ENCODE peak calls at places on chromosomes 5 and 9, in five cellular contexts. One of them, this sample, is unnamed.

GRCh38 chr9:129482521-129483466 is 138.1 kb downstream of the C9orf50 start:
- DNase-seq in pancreas: peak
- DNase-seq in kidney epithelial cell: no peak
- DNase-seq in fibroblast of lung: peak
- DNase-seq in mesenchymal stem cell: peak
- DNase-seq in this sample: peak

GRCh38 chr5:142246263-142246662 is 78.6 kb downstream of the SPRY4 start:
- DNase-seq in mesenchymal stem cell: no peak
- DNase-seq in pancreas: no peak
- DNase-seq in kidney epithelial cell: no peak
- DNase-seq in fibroblast of lung: peak
- DNase-seq in this sample: peak

GRCh38 chr5:169875091-169875727 is 105.1 kb downstream of the INSYN2B start:
- DNase-seq in kidney epithelial cell: no peak
- DNase-seq in mesenchymal stem cell: peak
- DNase-seq in pancreas: no peak
- DNase-seq in fibroblast of lung: peak
- DNase-seq in this sample: peak

GRCh38 chr9:91255327-91255726 is 106.4 kb downstream of the AUH start:
- DNase-seq in pancreas: no peak
- DNase-seq in fibroblast of lung: peak
- DNase-seq in kidney epithelial cell: no peak
- DNase-seq in mesenchymal stem cell: peak
- DNase-seq in this sample: peak

GRCh38 chr9:134554750-134555655 is 86.6 kb upstream of the COL5A1 start:
- DNase-seq in pancreas: no peak
- DNase-seq in kidney epithelial cell: peak
- DNase-seq in mesenchymal stem cell: peak
- DNase-seq in fibroblast of lung: peak
- DNase-seq in this sample: peak

GRCh38 chr9:71909887-71910601 is 949 bp downstream of the ABHD17B start:
- DNase-seq in mesenchymal stem cell: peak
- DNase-seq in kidney epithelial cell: no peak
- DNase-seq in pancreas: no peak
- DNase-seq in fibroblast of lung: peak
- DNase-seq in this sample: peak

GRCh38 chr9:6354072-6354686 is 26.0 kb downstream of the TPD52L3 start:
- DNase-seq in pancreas: no peak
- DNase-seq in mesenchymal stem cell: peak
- DNase-seq in fibroblast of lung: peak
- DNase-seq in kidney epithelial cell: peak
- DNase-seq in this sample: peak

GRCh38 chr9:136848393-136849037 is 694 bp upstream of the PHPT1 start:
- DNase-seq in kidney epithelial cell: no peak
- DNase-seq in pancreas: peak
- DNase-seq in fibroblast of lung: no peak
- DNase-seq in mesenchymal stem cell: no peak
- DNase-seq in this sample: peak

GRCh38 chr9:96122756-96123155 is 179.2 kb downstream of the HSD17B3 start:
- DNase-seq in kidney epithelial cell: no peak
- DNase-seq in fibroblast of lung: peak
- DNase-seq in pancreas: no peak
- DNase-seq in mesenchymal stem cell: peak
- DNase-seq in this sample: peak

GRCh38 chr5:123157797-123158528 is 68.9 kb downstream of the PRDM6 start:
- DNase-seq in kidney epithelial cell: no peak
- DNase-seq in pancreas: no peak
- DNase-seq in mesenchymal stem cell: peak
- DNase-seq in fibroblast of lung: peak
- DNase-seq in this sample: peak

GRCh38 chr9:13131396-13131795 is 148.1 kb downstream of the MPDZ start:
- DNase-seq in kidney epithelial cell: no peak
- DNase-seq in fibroblast of lung: no peak
- DNase-seq in pancreas: no peak
- DNase-seq in mesenchymal stem cell: no peak
- DNase-seq in this sample: no peak

GRCh38 chr5:72651779-72652178 is 144.6 kb upstream of the ZNF366 start:
- DNase-seq in pancreas: no peak
- DNase-seq in fibroblast of lung: no peak
- DNase-seq in mesenchymal stem cell: peak
- DNase-seq in kidney epithelial cell: no peak
- DNase-seq in this sample: no peak

GRCh38 chr9:126334626-126335621 is 8.3 kb downstream of the MVB12B start:
- DNase-seq in pancreas: no peak
- DNase-seq in fibroblast of lung: no peak
- DNase-seq in mesenchymal stem cell: no peak
- DNase-seq in kidney epithelial cell: no peak
- DNase-seq in this sample: no peak

GRCh38 chr5:3853366-3853765 is 257.7 kb downstream of the IRX1 start:
- DNase-seq in mesenchymal stem cell: no peak
- DNase-seq in fibroblast of lung: no peak
- DNase-seq in kidney epithelial cell: no peak
- DNase-seq in pancreas: no peak
- DNase-seq in this sample: no peak

GRCh38 chr5:1882337-1883119 is at the start of gene IRX4:
- DNase-seq in mesenchymal stem cell: no peak
- DNase-seq in kidney epithelial cell: no peak
- DNase-seq in fibroblast of lung: peak
- DNase-seq in pancreas: peak
- DNase-seq in this sample: peak

GRCh38 chr9:133995012-133995896 is 3.1 kb upstream of the VAV2 start:
- DNase-seq in pancreas: no peak
- DNase-seq in mesenchymal stem cell: no peak
- DNase-seq in fibroblast of lung: no peak
- DNase-seq in kidney epithelial cell: no peak
- DNase-seq in this sample: no peak

GRCh38 chr5:43428034-43428712 is 16.0 kb upstream of the CCL28 start:
- DNase-seq in kidney epithelial cell: peak
- DNase-seq in pancreas: no peak
- DNase-seq in fibroblast of lung: peak
- DNase-seq in mesenchymal stem cell: peak
- DNase-seq in this sample: peak

GRCh38 chr5:27038476-27038875 is at the start of gene CDH9:
- DNase-seq in fibroblast of lung: no peak
- DNase-seq in pancreas: peak
- DNase-seq in mesenchymal stem cell: peak
- DNase-seq in kidney epithelial cell: no peak
- DNase-seq in this sample: no peak

GRCh38 chr5:129904102-129904666 is at the start of gene CHSY3:
- DNase-seq in mesenchymal stem cell: peak
- DNase-seq in fibroblast of lung: peak
- DNase-seq in kidney epithelial cell: peak
- DNase-seq in pancreas: peak
- DNase-seq in this sample: peak

GRCh38 chr9:38421498-38422211 is 2.6 kb downstream of the IGFBPL1 start:
- DNase-seq in fibroblast of lung: no peak
- DNase-seq in mesenchymal stem cell: no peak
- DNase-seq in kidney epithelial cell: no peak
- DNase-seq in pancreas: no peak
- DNase-seq in this sample: no peak

GRCh38 chr5:71621268-71621667 is 34.1 kb downstream of the MCCC2 start:
- DNase-seq in mesenchymal stem cell: no peak
- DNase-seq in fibroblast of lung: no peak
- DNase-seq in kidney epithelial cell: no peak
- DNase-seq in pancreas: no peak
- DNase-seq in this sample: no peak

DNA sequence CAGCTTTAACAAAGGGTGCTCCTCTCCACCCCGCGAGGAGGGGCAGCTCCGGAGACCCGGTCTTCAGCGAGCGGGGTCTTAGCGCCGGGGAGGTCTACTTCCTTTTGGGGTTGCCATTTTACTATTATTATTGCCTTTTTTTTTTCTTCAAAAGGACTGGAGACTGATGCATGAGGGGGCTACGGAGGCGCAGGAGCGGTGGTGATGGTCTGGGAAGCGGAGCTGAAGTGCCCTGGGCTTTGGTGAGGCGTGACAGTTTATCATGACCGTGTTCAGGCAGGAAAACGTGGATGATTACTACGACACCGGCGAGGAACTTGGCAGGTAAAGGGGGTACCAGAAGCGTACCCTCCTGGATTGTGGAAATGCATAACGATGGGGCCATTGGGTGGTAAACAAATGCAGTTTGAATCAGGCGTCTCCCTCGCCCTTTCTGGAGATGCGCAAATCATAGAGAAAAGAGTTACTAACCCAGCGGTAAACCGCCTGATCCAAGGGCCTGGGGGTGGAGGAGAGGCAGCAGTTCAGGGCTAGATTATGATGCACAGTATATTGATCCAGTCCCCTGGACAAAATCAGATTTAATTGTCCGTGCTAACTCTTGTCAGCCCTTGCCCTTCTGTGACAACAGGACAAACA is 1.3 kb downstream of the DAPK1 start:
- DNase-seq in kidney epithelial cell: no peak
- DNase-seq in pancreas: no peak
- DNase-seq in mesenchymal stem cell: no peak
- DNase-seq in fibroblast of lung: no peak
- DNase-seq in this sample: no peak
- H3K4me3 ChIP-seq in kidney epithelial cell: peak
- H3K4me3 ChIP-seq in pancreas: peak
- H3K4me3 ChIP-seq in mesenchymal stem cell: peak
- H3K4me3 ChIP-seq in fibroblast of lung: peak
- H3K4me3 ChIP-seq in this sample: peak

GRCh38 chr5:154276932-154277331 is 86.4 kb downstream of the GALNT10 start:
- DNase-seq in pancreas: no peak
- DNase-seq in fibroblast of lung: peak
- DNase-seq in mesenchymal stem cell: peak
- DNase-seq in kidney epithelial cell: no peak
- DNase-seq in this sample: peak
- H3K4me3 ChIP-seq in pancreas: no peak
- H3K4me3 ChIP-seq in fibroblast of lung: no peak
- H3K4me3 ChIP-seq in mesenchymal stem cell: no peak
- H3K4me3 ChIP-seq in kidney epithelial cell: no peak
- H3K4me3 ChIP-seq in this sample: no peak

GRCh38 chr5:66306844-66307315 is 162.8 kb downstream of the SREK1 start:
- DNase-seq in mesenchymal stem cell: no peak
- DNase-seq in kidney epithelial cell: no peak
- DNase-seq in fibroblast of lung: no peak
- DNase-seq in pancreas: no peak
- DNase-seq in this sample: no peak
- H3K4me3 ChIP-seq in mesenchymal stem cell: no peak
- H3K4me3 ChIP-seq in kidney epithelial cell: no peak
- H3K4me3 ChIP-seq in fibroblast of lung: no peak
- H3K4me3 ChIP-seq in pancreas: no peak
- H3K4me3 ChIP-seq in this sample: no peak

GRCh38 chr5:136811086-136811485 is 445.7 kb upstream of the TRPC7 start:
- DNase-seq in mesenchymal stem cell: peak
- DNase-seq in pancreas: no peak
- DNase-seq in kidney epithelial cell: no peak
- DNase-seq in fibroblast of lung: no peak
- DNase-seq in this sample: peak

GRCh38 chr5:136811551-136811950 is 446.2 kb upstream of the TRPC7 start:
- DNase-seq in kidney epithelial cell: peak
- DNase-seq in mesenchymal stem cell: peak
- DNase-seq in fibroblast of lung: peak
- DNase-seq in pancreas: no peak
- DNase-seq in this sample: peak

GRCh38 chr5:136809382-136809781 is 444.0 kb upstream of the TRPC7 start:
- DNase-seq in fibroblast of lung: no peak
- DNase-seq in kidney epithelial cell: no peak
- DNase-seq in mesenchymal stem cell: peak
- DNase-seq in pancreas: no peak
- DNase-seq in this sample: peak

GRCh38 chr5:136808756-136809155 is 443.4 kb upstream of the TRPC7 start:
- DNase-seq in mesenchymal stem cell: no peak
- DNase-seq in pancreas: no peak
- DNase-seq in kidney epithelial cell: no peak
- DNase-seq in fibroblast of lung: no peak
- DNase-seq in this sample: no peak

DNA sequence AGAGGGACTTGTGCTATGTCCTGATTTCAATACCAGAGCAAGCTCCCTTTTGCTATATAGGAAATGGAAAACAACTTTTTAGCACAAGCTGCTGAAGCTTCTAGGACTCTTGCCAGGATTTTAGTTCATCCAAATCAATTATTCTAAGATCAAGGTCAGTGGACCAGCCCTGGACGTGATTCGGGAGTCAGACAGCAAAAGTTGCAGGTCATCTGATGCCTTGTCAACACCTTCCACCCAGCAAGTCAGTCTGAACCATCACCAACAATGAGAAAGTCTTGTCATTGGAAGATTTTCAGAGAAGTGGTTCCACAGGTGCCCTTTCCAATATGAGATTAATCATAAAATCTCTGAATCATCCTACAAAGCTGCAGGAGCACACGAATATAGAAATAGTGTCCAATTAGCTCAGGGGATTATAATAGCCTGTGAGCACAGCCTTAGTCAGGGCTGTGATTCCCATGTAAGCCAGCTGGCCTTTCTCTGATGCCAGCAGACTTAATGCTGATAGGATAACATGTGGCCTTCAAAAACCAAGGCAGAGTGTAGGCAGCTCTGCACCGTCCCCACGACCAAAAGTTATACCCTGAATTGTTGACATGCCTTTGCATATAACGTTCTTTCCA is 445.0 kb upstream of the TRPC7 start:
- DNase-seq in kidney epithelial cell: no peak
- DNase-seq in fibroblast of lung: peak
- DNase-seq in pancreas: no peak
- DNase-seq in mesenchymal stem cell: peak
- DNase-seq in this sample: peak
- H3K4me3 ChIP-seq in kidney epithelial cell: no peak
- H3K4me3 ChIP-seq in fibroblast of lung: no peak
- H3K4me3 ChIP-seq in pancreas: no peak
- H3K4me3 ChIP-seq in mesenchymal stem cell: no peak
- H3K4me3 ChIP-seq in this sample: no peak